ENCODE peak calls at places on chromosomes 13 and 19, in eight cellular contexts. F is fibroblast of pulmonary artery, I is RWPE1, Q is AG10803, D is NCI-H446 treated with DMSO at 0.1 percent for 48 hours, J is tibial nerve, H is T-helper 2 cell, G is left cardiac atrium. N is an unnamed sample.

GRCh38 chr13:44068169-44068568 is 188.5 kb downstream of the LACC1 start:
- DNase-seq in F (peak; percentile 27), I (no peak), Q (no peak), D (no peak), J (no peak), H (no peak), G (no peak), N (no peak)

GRCh38 chr19:45913874-45914830 is at the start of gene NANOS2:
- DNase-seq in F (peak; percentile 33), I (no peak), Q (no peak), D (no peak), J (no peak), H (no peak), G (peak; percentile 34), N (no peak)

GRCh38 chr19:47376589-47377144 is 27.6 kb downstream of the DHX34 start:
- DNase-seq in F (no peak), I (no peak), Q (no peak), D (no peak), J (no peak), H (no peak), G (no peak), N (no peak)

GRCh38 chr19:4916292-4917082 is 7.2 kb downstream of the UHRF1 start:
- DNase-seq in F (no peak), I (no peak), Q (no peak), D (no peak), J (no peak), H (peak; percentile 50), G (no peak), N (no peak)

GRCh38 chr19:18385675-18386542 is at the start of gene GDF15:
- DNase-seq in F (peak; percentile 94), I (peak; percentile 77), Q (peak; percentile 94), D (no peak), J (peak; percentile 47), H (no peak), G (peak; percentile 56), N (peak; percentile 77)

GRCh38 chr13:112983428-112984196 is 14.6 kb downstream of the MCF2L start:
- DNase-seq in F (no peak), I (no peak), Q (no peak), D (no peak), J (no peak), H (no peak), G (peak; percentile 72), N (no peak)

GRCh38 chr13:29679357-29680050 is 84.0 kb upstream of the SLC7A1 start:
- DNase-seq in F (peak; percentile 34), I (no peak), Q (no peak), D (no peak), J (no peak), H (no peak), G (peak; percentile 73), N (no peak)

GRCh38 chr19:5211217-5211822 is 129.3 kb downstream of the PTPRS start:
- DNase-seq in F (no peak), I (no peak), Q (no peak), D (no peak), J (no peak), H (no peak), G (no peak), N (no peak)

GRCh38 chr19:35347171-35347929 is at the start of gene FFAR1:
- DNase-seq in F (no peak), I (no peak), Q (no peak), D (no peak), J (no peak), H (peak; percentile 44), G (no peak), N (no peak)

GRCh38 chr19:47419037-47419783 is at the start of gene MEIS3:
- DNase-seq in F (no peak), I (no peak), Q (no peak), D (no peak), J (no peak), H (no peak), G (no peak), N (no peak)

GRCh38 chr19:19321143-19321577 is 531 bp downstream of the MAU2 start:
- DNase-seq in F (no peak), I (no peak), Q (peak; percentile 23), D (no peak), J (no peak), H (no peak), G (no peak), N (no peak)

N was measured in AG04450.